ENCODE peak calls at places on chromosomes 1 and 21, in seven cellular contexts. V is activated T-cell treated with anti-CD3 and anti-CD28 coated beads, Interleukin-2, amount 50 U/mL, for 1 hour; T is left colon; E is AG08396; U is activated gamma-delta T cell; G is glutamatergic neuron; O is esophagus muscularis mucosa. F is an unnamed sample.

GRCh38 chr1:84929581-84929980 is 36.6 kb upstream of the LPAR3 start:
- DNase-seq in V (no peak), T (no peak), E (no peak), U (no peak), G (no peak), O (no peak), F (no peak)

GRCh38 chr1:33698316-33699035 is 165.4 kb upstream of the HMGB4 start:
- DNase-seq in V (no peak), T (no peak), E (no peak), U (no peak), G (no peak), O (peak; percentile 88), F (peak; percentile 65)

GRCh38 chr21:38170705-38171682 is 85.8 kb upstream of the KCNJ15 start:
- DNase-seq in V (no peak), T (no peak), E (no peak), U (no peak), G (no peak), O (no peak), F (no peak)

GRCh38 chr1:50971748-50972305 is 1.8 kb downstream of the CDKN2C start:
- DNase-seq in V (no peak), T (no peak), E (no peak), U (no peak), G (no peak), O (no peak), F (no peak)

GRCh38 chr1:41305576-41306365 is 55.5 kb upstream of the FOXO6 start:
- DNase-seq in V (no peak), T (no peak), E (no peak), U (no peak), G (no peak), O (no peak), F (no peak)

GRCh38 chr1:6103854-6104530 is 58.3 kb downstream of the KCNAB2 start:
- DNase-seq in V (no peak), T (no peak), E (no peak), U (no peak), G (peak; percentile 11), O (no peak), F (no peak)

GRCh38 chr1:67597336-67597735 is 87.7 kb upstream of the GADD45A start:
- DNase-seq in V (no peak), T (no peak), E (no peak), U (no peak), G (no peak), O (no peak), F (no peak)

GRCh38 chr21:46515109-46515508 is 56.4 kb downstream of the DIP2A start:
- DNase-seq in V (no peak), T (peak; percentile 49), E (no peak), U (no peak), G (no peak), O (no peak), F (no peak)

GRCh38 chr1:27574871-27575831 is 28.8 kb downstream of the AHDC1 start:
- DNase-seq in V (no peak), T (peak; percentile 69), E (peak; percentile 93), U (no peak), G (peak; percentile 76), O (no peak), F (peak; percentile 92)

GRCh38 chr21:45509566-45510465 is 32.4 kb downstream of the SLC19A1 start:
- DNase-seq in V (no peak), T (no peak), E (no peak), U (no peak), G (peak; percentile 25), O (no peak), F (no peak)

GRCh38 chr1:229420224-229420623 is 13.7 kb downstream of the ACTA1 start:
- DNase-seq in V (no peak), T (no peak), E (no peak), U (no peak), G (no peak), O (no peak), F (no peak)

GRCh38 chr1:184242507-184242943 is 144.3 kb upstream of the C1orf21 start:
- DNase-seq in V (no peak), T (no peak), E (peak; percentile 45), U (no peak), G (no peak), O (no peak), F (no peak)

GRCh38 chr1:236502972-236503639 is 20.7 kb upstream of the LGALS8 start:
- DNase-seq in V (no peak), T (peak; percentile 68), E (peak; percentile 64), U (no peak), G (no peak), O (no peak), F (no peak)

GRCh38 chr1:224245188-224245587 is 62.1 kb downstream of the DEGS1 start:
- DNase-seq in V (peak; percentile 24), T (peak; percentile 60), E (peak; percentile 22), U (no peak), G (no peak), O (no peak), F (no peak)

GRCh38 chr21:33007747-33008146 is 18.0 kb upstream of the OLIG2 start:
- DNase-seq in V (no peak), T (no peak), E (no peak), U (no peak), G (no peak), O (no peak), F (peak; percentile 17)

GRCh38 chr1:32627596-32628162 is 22.7 kb downstream of the ZBTB8OS start:
- DNase-seq in V (no peak), T (peak; percentile 11), E (no peak), U (no peak), G (no peak), O (no peak), F (no peak)

GRCh38 chr1:145995148-145995851 is 1.1 kb downstream of the TXNIP start:
- DNase-seq in V (peak; percentile 10), T (no peak), E (no peak), U (no peak), G (no peak), O (no peak), F (no peak)

GRCh38 chr1:9689011-9689706 is 37.6 kb downstream of the PIK3CD start:
- DNase-seq in V (peak; percentile 89), T (peak; percentile 94), E (peak; percentile 94), U (peak; percentile 80), G (peak; percentile 92), O (no peak), F (peak; percentile 92)

GRCh38 chr1:88472283-88472682 is 211.8 kb upstream of the PKN2 start:
- DNase-seq in V (no peak), T (no peak), E (no peak), U (no peak), G (no peak), O (no peak), F (no peak)

GRCh38 chr1:203450541-203451149 is 25.0 kb upstream of the PRELP start:
- DNase-seq in V (no peak), T (no peak), E (no peak), U (no peak), G (no peak), O (no peak), F (no peak)

GRCh38 chr1:226248091-226248490 is 24.6 kb downstream of the MIXL1 start:
- DNase-seq in V (no peak), T (no peak), E (no peak), U (no peak), G (no peak), O (no peak), F (no peak)

GRCh38 chr1:8510041-8510823 is 192.3 kb downstream of the SLC45A1 start:
- DNase-seq in V (peak; percentile 42), T (no peak), E (peak; percentile 76), U (no peak), G (no peak), O (no peak), F (no peak)

GRCh38 chr1:231931846-231932454 is 305.4 kb downstream of the DISC1 start:
- DNase-seq in V (peak; percentile 52), T (no peak), E (no peak), U (no peak), G (peak; percentile 37), O (peak; percentile 5), F (no peak)

GRCh38 chr1:62599044-62599443 is 1.7 kb downstream of the ANGPTL3 start:
- DNase-seq in V (no peak), T (no peak), E (no peak), U (no peak), G (no peak), O (no peak), F (no peak)

GRCh38 chr1:24409535-24409934 is 4.0 kb downstream of the STPG1 start:
- DNase-seq in V (no peak), T (no peak), E (no peak), U (no peak), G (no peak), O (no peak), F (no peak)

GRCh38 chr1:19974822-19975416 is 4.5 kb downstream of the PLA2G2A start:
- DNase-seq in V (no peak), T (peak; percentile 48), E (peak; percentile 85), U (no peak), G (peak; percentile 47), O (no peak), F (no peak)

GRCh38 chr1:6703016-6703415 is 1.4 kb upstream of the DNAJC11 start:
- DNase-seq in V (no peak), T (no peak), E (no peak), U (no peak), G (peak; percentile 30), O (no peak), F (no peak)

GRCh38 chr1:210989949-210990348 is 144.0 kb downstream of the KCNH1 start:
- DNase-seq in V (no peak), T (no peak), E (no peak), U (no peak), G (no peak), O (no peak), F (no peak)

GRCh38 chr1:77447669-77448068 is 165.8 kb downstream of the AK5 start:
- DNase-seq in V (no peak), T (no peak), E (no peak), U (no peak), G (no peak), O (no peak), F (no peak)

GRCh38 chr1:23593556-23594148 is 34.4 kb upstream of the ID3 start:
- DNase-seq in V (no peak), T (no peak), E (no peak), U (no peak), G (no peak), O (no peak), F (no peak)

GRCh38 chr1:25520446-25521061 is 22.9 kb upstream of the LDLRAP1 start:
- DNase-seq in V (peak; percentile 71), T (peak; percentile 81), E (peak; percentile 72), U (no peak), G (peak; percentile 64), O (no peak), F (no peak)

GRCh38 chr1:54922921-54923421 is 36.0 kb upstream of the DHCR24 start:
- DNase-seq in V (no peak), T (no peak), E (no peak), U (no peak), G (no peak), O (no peak), F (no peak)

GRCh38 chr1:234743866-234744581 is 134.0 kb upstream of the IRF2BP2 start:
- DNase-seq in V (no peak), T (no peak), E (peak; percentile 18), U (no peak), G (no peak), O (no peak), F (no peak)

GRCh38 chr1:90717665-90718410 is 736 bp upstream of the BARHL2 start:
- DNase-seq in V (no peak), T (peak; percentile 61), E (peak; percentile 23), U (no peak), G (peak; percentile 81), O (peak; percentile 78), F (no peak)

GRCh38 chr1:114209971-114210370 is 56.3 kb upstream of the SYT6 start:
- DNase-seq in V (no peak), T (no peak), E (no peak), U (no peak), G (no peak), O (no peak), F (no peak)